ENCODE peak calls at places on chromosome 3, in nine cellular contexts. K is HepG2; C is HuH-7; H is stimulated activated CD4-positive, alpha-beta T cell treated with anti-CD3 and anti-CD28 coated beads, Interleukin-15, amount 100 ng/mL, for 1 hour; U is skeletal muscle cell; J is NCI-H345; D is left cardiac atrium; O is foreskin fibroblast; I is NCI-H510A. V is an unnamed sample.

GRCh38 chr3:278300-279064 is 81.9 kb downstream of the CHL1 start:
- DNase-seq in U (no peak), C (no peak), I (peak), K (no peak), H (no peak), D (no peak), J (peak), O (no peak), V (no peak)

GRCh38 chr3:190673157-190673556 is 159.3 kb downstream of the IL1RAP start:
- DNase-seq in I (no peak), H (no peak), C (no peak), D (no peak), K (no peak), U (peak), J (no peak), O (no peak), V (no peak)

GRCh38 chr3:23435318-23435717 is 232.2 kb downstream of the UBE2E2 start:
- DNase-seq in K (no peak), C (no peak), I (peak), J (peak), H (no peak), D (no peak), U (no peak), O (no peak), V (no peak)

GRCh38 chr3:151319613-151320012 is 3.0 kb upstream of the GPR87 start:
- DNase-seq in H (no peak), O (no peak), K (no peak), I (no peak), D (no peak), C (no peak), J (no peak), U (no peak), V (no peak)

GRCh38 chr3:164673738-164674137 is 404.6 kb downstream of the SI start:
- DNase-seq in C (no peak), U (no peak), O (no peak), D (no peak), I (no peak), H (no peak), J (no peak), K (peak), V (no peak)

GRCh38 chr3:157122116-157122515 is 37.8 kb downstream of the CCNL1 start:
- DNase-seq in D (no peak), C (no peak), K (peak), J (no peak), H (no peak), I (no peak), O (peak), U (peak), V (no peak)

GRCh38 chr3:95750097-95750496 is 1064.3 kb upstream of the EPHA6 start:
- DNase-seq in U (no peak), D (no peak), I (no peak), J (no peak), K (no peak), C (no peak), O (no peak), H (no peak), V (no peak)

GRCh38 chr3:25547928-25548327 is 116.8 kb downstream of the TOP2B start:
- DNase-seq in K (no peak), O (no peak), U (peak), D (no peak), H (no peak), J (no peak), C (no peak), I (no peak), V (no peak)

GRCh38 chr3:160003520-160004128 is 15.0 kb downstream of the IL12A start:
- DNase-seq in J (peak), C (peak), K (peak), H (no peak), I (peak), D (peak), O (peak), U (no peak), V (peak)

GRCh38 chr3:63523100-63523499 is 129.4 kb upstream of the SNTN start:
- DNase-seq in J (no peak), C (no peak), O (no peak), H (no peak), U (no peak), D (no peak), I (no peak), K (no peak), V (no peak)

GRCh38 chr3:32508731-32509130 is 6.1 kb upstream of the CMTM6 start:
- DNase-seq in H (no peak), C (no peak), J (no peak), U (no peak), O (peak), I (no peak), D (no peak), K (no peak), V (no peak)

GRCh38 chr3:45145681-45146614 is at the start of gene CDCP1:
- DNase-seq in C (no peak), J (peak), K (no peak), D (no peak), U (no peak), H (no peak), O (no peak), I (peak), V (peak)

GRCh38 chr3:32102289-32102688 is 4.1 kb upstream of the GPD1L start:
- DNase-seq in J (no peak), D (no peak), I (no peak), U (no peak), O (no peak), C (no peak), H (no peak), K (no peak), V (no peak)

GRCh38 chr3:98968824-98969223 is 67.3 kb upstream of the DCBLD2 start:
- DNase-seq in J (no peak), C (no peak), D (no peak), I (no peak), H (no peak), K (no peak), U (no peak), O (no peak), V (no peak)

GRCh38 chr3:66037986-66038369 is 740 bp downstream of the MAGI1 start:
- DNase-seq in U (no peak), O (peak), H (no peak), D (peak), C (no peak), I (no peak), J (peak), K (no peak), V (no peak)

GRCh38 chr3:133367431-133367830 is 32.4 kb upstream of the BFSP2 start:
- DNase-seq in J (no peak), U (no peak), O (no peak), H (no peak), C (no peak), K (no peak), D (no peak), I (no peak), V (no peak)

GRCh38 chr3:151101270-151101954 is 15.9 kb downstream of the MED12L start:
- DNase-seq in K (no peak), C (no peak), J (no peak), I (no peak), D (no peak), H (no peak), U (no peak), O (no peak), V (no peak)

GRCh38 chr3:135887220-135887619 is 78.3 kb upstream of the PPP2R3A start:
- DNase-seq in C (no peak), O (peak), K (no peak), J (no peak), U (no peak), H (no peak), D (no peak), I (no peak), V (no peak)

GRCh38 chr3:184022323-184022722 is 4.6 kb upstream of the ABCC5 start:
- DNase-seq in O (peak), K (no peak), U (no peak), D (no peak), H (no peak), J (no peak), C (no peak), I (no peak), V (no peak)

GRCh38 chr3:69809076-69809835 is 70.0 kb downstream of the MITF start:
- DNase-seq in U (no peak), H (no peak), J (no peak), I (no peak), O (no peak), C (no peak), D (no peak), K (no peak), V (no peak)

GRCh38 chr3:66495633-66496032 is 5.2 kb downstream of the LRIG1 start:
- DNase-seq in K (no peak), I (no peak), D (no peak), C (no peak), J (no peak), U (no peak), H (no peak), O (no peak), V (no peak)

GRCh38 chr3:102089904-102090492 is 240.7 kb downstream of the NFKBIZ start:
- DNase-seq in O (peak), U (peak), J (no peak), D (no peak), K (no peak), C (no peak), I (no peak), H (no peak), V (no peak)

GRCh38 chr3:149310796-149311534 is 22.5 kb downstream of the TM4SF18 start:
- DNase-seq in C (no peak), H (no peak), I (no peak), J (no peak), O (no peak), U (no peak), K (no peak), D (no peak), V (no peak)

V was measured in lung.